ENCODE peak calls at places on chromosomes 11 and 22, in five cellular contexts. One of them, this sample, is unnamed.

GRCh38 chr11:8083871-8084281 is 2.9 kb downstream of the TUB start:
- DNase-seq in astrocyte of the spinal cord: no peak
- DNase-seq in left ventricle myocardium inferior: no peak
- DNase-seq in Peyer's patch: no peak
- DNase-seq in body of pancreas: no peak
- DNase-seq in this sample: peak; percentile 40

GRCh38 chr11:105229758-105230157 is 90.2 kb upstream of the CARD18 start:
- DNase-seq in astrocyte of the spinal cord: no peak
- DNase-seq in left ventricle myocardium inferior: no peak
- DNase-seq in Peyer's patch: no peak
- DNase-seq in body of pancreas: no peak
- DNase-seq in this sample: no peak

GRCh38 chr11:131618203-131618602 is 247.8 kb downstream of the NTM start:
- DNase-seq in astrocyte of the spinal cord: no peak
- DNase-seq in left ventricle myocardium inferior: no peak
- DNase-seq in Peyer's patch: no peak
- DNase-seq in body of pancreas: no peak
- DNase-seq in this sample: no peak

GRCh38 chr22:38110863-38111852 is 674 bp upstream of the BAIAP2L2 start:
- DNase-seq in astrocyte of the spinal cord: no peak
- DNase-seq in left ventricle myocardium inferior: no peak
- DNase-seq in Peyer's patch: peak; percentile 82
- DNase-seq in body of pancreas: no peak
- DNase-seq in this sample: peak; percentile 34

GRCh38 chr22:35072939-35073338 is 7.0 kb downstream of the ISX start:
- DNase-seq in astrocyte of the spinal cord: no peak
- DNase-seq in left ventricle myocardium inferior: no peak
- DNase-seq in Peyer's patch: no peak
- DNase-seq in body of pancreas: no peak
- DNase-seq in this sample: no peak

GRCh38 chr11:27837895-27838563 is 137.8 kb upstream of the BDNF start:
- DNase-seq in astrocyte of the spinal cord: no peak
- DNase-seq in left ventricle myocardium inferior: no peak
- DNase-seq in Peyer's patch: no peak
- DNase-seq in body of pancreas: no peak
- DNase-seq in this sample: no peak

GRCh38 chr11:79672786-79673185 is 232.0 kb upstream of the TENM4 start:
- DNase-seq in astrocyte of the spinal cord: no peak
- DNase-seq in left ventricle myocardium inferior: no peak
- DNase-seq in Peyer's patch: no peak
- DNase-seq in body of pancreas: no peak
- DNase-seq in this sample: no peak

GRCh38 chr22:38132136-38132535 is 21.7 kb upstream of the BAIAP2L2 start:
- DNase-seq in astrocyte of the spinal cord: no peak
- DNase-seq in left ventricle myocardium inferior: no peak
- DNase-seq in Peyer's patch: no peak
- DNase-seq in body of pancreas: no peak
- DNase-seq in this sample: no peak

GRCh38 chr11:34680206-34680605 is 59.3 kb downstream of the EHF start:
- DNase-seq in astrocyte of the spinal cord: no peak
- DNase-seq in left ventricle myocardium inferior: no peak
- DNase-seq in Peyer's patch: no peak
- DNase-seq in body of pancreas: no peak
- DNase-seq in this sample: no peak

GRCh38 chr11:19853901-19854300 is 141.3 kb downstream of the NAV2 start:
- DNase-seq in astrocyte of the spinal cord: peak; percentile 23
- DNase-seq in left ventricle myocardium inferior: no peak
- DNase-seq in Peyer's patch: no peak
- DNase-seq in body of pancreas: no peak
- DNase-seq in this sample: no peak

GRCh38 chr11:62552931-62553838 is 6.6 kb upstream of the AHNAK start:
- DNase-seq in astrocyte of the spinal cord: peak; percentile 96
- DNase-seq in left ventricle myocardium inferior: peak; percentile 86
- DNase-seq in Peyer's patch: peak; percentile 93
- DNase-seq in body of pancreas: peak; percentile 94
- DNase-seq in this sample: peak; percentile 82

GRCh38 chr22:35819421-35819820 is 101.7 kb downstream of the APOL5 start:
- DNase-seq in astrocyte of the spinal cord: no peak
- DNase-seq in left ventricle myocardium inferior: no peak
- DNase-seq in Peyer's patch: no peak
- DNase-seq in body of pancreas: no peak
- DNase-seq in this sample: no peak

GRCh38 chr11:27217948-27218410 is 145.0 kb downstream of the CCDC34 start:
- DNase-seq in astrocyte of the spinal cord: peak; percentile 92
- DNase-seq in left ventricle myocardium inferior: no peak
- DNase-seq in Peyer's patch: no peak
- DNase-seq in body of pancreas: peak; percentile 34
- DNase-seq in this sample: no peak

GRCh38 chr11:94120946-94121345 is 7.7 kb upstream of the PANX1 start:
- DNase-seq in astrocyte of the spinal cord: peak; percentile 83
- DNase-seq in left ventricle myocardium inferior: no peak
- DNase-seq in Peyer's patch: no peak
- DNase-seq in body of pancreas: no peak
- DNase-seq in this sample: no peak

GRCh38 chr11:69992943-69993694 is 85.0 kb upstream of the ANO1 start:
- DNase-seq in astrocyte of the spinal cord: no peak
- DNase-seq in left ventricle myocardium inferior: no peak
- DNase-seq in Peyer's patch: peak; percentile 55
- DNase-seq in body of pancreas: no peak
- DNase-seq in this sample: no peak

GRCh38 chr11:46210133-46210636 is 67.3 kb upstream of the CREB3L1 start:
- DNase-seq in astrocyte of the spinal cord: peak; percentile 28
- DNase-seq in left ventricle myocardium inferior: no peak
- DNase-seq in Peyer's patch: no peak
- DNase-seq in body of pancreas: no peak
- DNase-seq in this sample: no peak

GRCh38 chr11:46450846-46451470 is 59.4 kb upstream of the CHRM4 start:
- DNase-seq in astrocyte of the spinal cord: no peak
- DNase-seq in left ventricle myocardium inferior: no peak
- DNase-seq in Peyer's patch: no peak
- DNase-seq in body of pancreas: no peak
- DNase-seq in this sample: no peak

GRCh38 chr11:134037093-134037908 is 31.6 kb upstream of the JAM3 start:
- DNase-seq in astrocyte of the spinal cord: peak; percentile 71
- DNase-seq in left ventricle myocardium inferior: peak; percentile 81
- DNase-seq in Peyer's patch: peak; percentile 80
- DNase-seq in body of pancreas: peak; percentile 74
- DNase-seq in this sample: peak; percentile 79

GRCh38 chr11:114482114-114482513 is 42.8 kb downstream of the REXO2 start:
- DNase-seq in astrocyte of the spinal cord: no peak
- DNase-seq in left ventricle myocardium inferior: no peak
- DNase-seq in Peyer's patch: no peak
- DNase-seq in body of pancreas: no peak
- DNase-seq in this sample: peak; percentile 11

DNA sequence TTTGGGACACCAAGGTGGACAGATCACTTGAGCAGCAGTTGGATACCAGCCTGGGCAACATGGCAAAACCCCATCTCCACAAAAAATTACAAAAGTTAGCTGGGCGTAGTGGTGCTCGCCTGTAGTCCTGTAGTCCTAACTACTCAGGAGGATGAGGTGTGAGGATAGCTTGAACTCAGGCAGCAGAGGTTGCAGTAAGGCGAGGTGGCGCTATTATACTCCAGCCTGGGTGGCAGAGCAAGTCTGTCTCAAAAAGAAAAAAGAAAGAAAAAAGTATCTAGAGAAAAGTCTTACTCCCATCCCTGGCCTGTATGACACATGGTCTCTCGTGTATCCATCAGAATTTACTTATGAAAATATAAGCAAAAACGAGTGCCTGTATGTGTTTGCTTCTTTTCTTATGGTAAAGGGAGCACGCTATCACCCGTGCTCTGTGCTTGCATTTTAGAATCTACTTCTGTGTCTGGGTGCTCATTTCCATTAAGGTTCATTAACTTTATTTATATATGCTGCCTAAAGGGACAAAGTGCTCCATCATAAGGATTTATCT is 15.4 kb upstream of the CPT1A start:
- DNase-seq in astrocyte of the spinal cord: no peak
- DNase-seq in left ventricle myocardium inferior: no peak
- DNase-seq in Peyer's patch: no peak
- DNase-seq in body of pancreas: no peak
- DNase-seq in this sample: no peak
- H3K4me3 ChIP-seq in astrocyte of the spinal cord: no peak overlapping the region
- H3K4me3 ChIP-seq in left ventricle myocardium inferior: no peak overlapping the region
- H3K4me3 ChIP-seq in Peyer's patch: no peak overlapping the region
- H3K4me3 ChIP-seq in body of pancreas: no peak overlapping the region
- H3K4me3 ChIP-seq in this sample: no peak overlapping the region

GRCh38 chr22:32901925-32902324 is 100.4 kb downstream of the TIMP3 start:
- DNase-seq in astrocyte of the spinal cord: no peak
- DNase-seq in left ventricle myocardium inferior: no peak
- DNase-seq in Peyer's patch: no peak
- DNase-seq in body of pancreas: no peak
- DNase-seq in this sample: no peak
- TF ChIP-seq CTCF in astrocyte of the spinal cord: no peak
- TF ChIP-seq CTCF in left ventricle myocardium inferior: peak; percentile 26
- TF ChIP-seq CTCF in Peyer's patch: no peak
- TF ChIP-seq CTCF in body of pancreas: no peak
- TF ChIP-seq CTCF in this sample: peak; percentile 38

GRCh38 chr11:123536690-123537437 is 106.8 kb downstream of the GRAMD1B start:
- DNase-seq in astrocyte of the spinal cord: no peak
- DNase-seq in left ventricle myocardium inferior: no peak
- DNase-seq in Peyer's patch: no peak
- DNase-seq in body of pancreas: no peak
- DNase-seq in this sample: peak; percentile 14
- H3K4me3 ChIP-seq in astrocyte of the spinal cord: no peak overlapping the region
- H3K4me3 ChIP-seq in left ventricle myocardium inferior: no peak overlapping the region
- H3K4me3 ChIP-seq in Peyer's patch: no peak overlapping the region
- H3K4me3 ChIP-seq in body of pancreas: no peak overlapping the region
- H3K4me3 ChIP-seq in this sample: no peak overlapping the region

GRCh38 chr11:1581976-1582375 is 3.1 kb downstream of the KRTAP5-1 start:
- DNase-seq in astrocyte of the spinal cord: no peak
- DNase-seq in left ventricle myocardium inferior: no peak
- DNase-seq in Peyer's patch: no peak
- DNase-seq in body of pancreas: no peak
- DNase-seq in this sample: no peak

GRCh38 chr11:1589996-1590395 is 4.9 kb upstream of the KRTAP5-1 start:
- DNase-seq in astrocyte of the spinal cord: no peak
- DNase-seq in left ventricle myocardium inferior: no peak
- DNase-seq in Peyer's patch: no peak
- DNase-seq in body of pancreas: no peak
- DNase-seq in this sample: no peak

DNA sequence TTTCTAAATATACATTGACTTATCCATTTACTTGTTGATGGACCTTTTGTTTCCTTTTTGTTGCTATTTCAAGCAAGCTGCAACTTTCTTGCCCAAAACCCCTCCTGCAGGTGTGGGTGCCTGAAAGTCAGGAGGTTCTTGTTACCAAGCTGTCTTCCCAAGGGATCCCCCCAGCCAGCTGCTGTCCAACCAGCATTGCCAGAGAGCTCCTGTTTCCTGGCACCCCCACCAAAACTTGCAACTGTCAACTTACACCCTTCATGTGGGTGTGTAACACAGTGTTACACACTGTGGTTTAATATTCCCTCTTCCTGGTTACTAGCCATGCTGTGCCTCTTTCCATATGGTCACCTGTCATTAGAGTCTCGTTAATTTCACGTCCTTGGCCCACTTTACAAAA is 1.6 kb upstream of the KRTAP5-1 start:
- DNase-seq in astrocyte of the spinal cord: no peak
- DNase-seq in left ventricle myocardium inferior: no peak
- DNase-seq in Peyer's patch: no peak
- DNase-seq in body of pancreas: no peak
- DNase-seq in this sample: no peak
- TF ChIP-seq CTCF in astrocyte of the spinal cord: no peak
- TF ChIP-seq CTCF in left ventricle myocardium inferior: no peak
- TF ChIP-seq CTCF in Peyer's patch: no peak
- TF ChIP-seq CTCF in body of pancreas: no peak
- TF ChIP-seq CTCF in this sample: no peak

DNA sequence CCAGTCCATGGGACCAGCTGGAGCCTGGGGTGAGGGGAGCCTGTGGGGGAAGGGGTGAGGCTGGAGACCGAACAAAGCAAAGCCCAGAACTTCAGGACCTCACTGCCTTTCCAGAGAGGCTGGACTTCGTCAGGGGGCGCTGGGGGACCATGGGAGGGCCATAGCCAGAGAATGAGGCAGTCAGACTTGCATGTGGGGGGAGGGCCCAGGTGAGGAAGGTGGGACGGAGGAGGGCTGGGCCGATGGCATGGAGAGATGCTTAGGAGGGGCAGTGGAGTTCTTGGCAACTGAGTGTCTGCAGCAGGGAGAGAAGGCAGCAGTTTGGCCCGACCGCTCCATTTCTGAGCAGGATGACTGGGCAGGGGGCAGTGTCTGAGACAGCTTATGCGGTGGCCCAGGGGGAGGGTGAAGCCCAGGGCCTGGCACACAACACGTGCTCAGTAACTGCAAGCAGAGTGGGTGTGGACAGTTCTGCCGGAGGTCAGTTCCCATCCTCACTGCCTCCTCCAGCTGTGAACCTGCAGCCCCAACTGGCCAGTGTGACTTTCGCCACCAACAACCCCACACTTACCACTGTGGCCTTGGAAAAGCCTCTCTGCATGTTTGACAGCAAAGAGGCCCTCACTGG is 796 bp downstream of the UPK3A start:
- DNase-seq in astrocyte of the spinal cord: no peak
- DNase-seq in left ventricle myocardium inferior: no peak
- DNase-seq in Peyer's patch: no peak
- DNase-seq in body of pancreas: no peak
- DNase-seq in this sample: peak; percentile 64
- H3K4me3 ChIP-seq in astrocyte of the spinal cord: no peak overlapping the region
- H3K4me3 ChIP-seq in left ventricle myocardium inferior: peak overlapping the region; percentile 61
- H3K4me3 ChIP-seq in Peyer's patch: peak overlapping the region; percentile 52
- H3K4me3 ChIP-seq in body of pancreas: no peak overlapping the region
- H3K4me3 ChIP-seq in this sample: peak overlapping the region; percentile 67

GRCh38 chr11:91248199-91248807 is 976.3 kb upstream of the FAT3 start:
- DNase-seq in astrocyte of the spinal cord: peak; percentile 62
- DNase-seq in left ventricle myocardium inferior: no peak
- DNase-seq in Peyer's patch: no peak
- DNase-seq in body of pancreas: no peak
- DNase-seq in this sample: peak; percentile 65
- TF ChIP-seq CTCF in astrocyte of the spinal cord: peak; percentile 65
- TF ChIP-seq CTCF in left ventricle myocardium inferior: peak; percentile 75
- TF ChIP-seq CTCF in Peyer's patch: no peak
- TF ChIP-seq CTCF in body of pancreas: peak; percentile 43
- TF ChIP-seq CTCF in this sample: peak; percentile 91

This sample was measured in neural progenitor cell.